ENCODE peak calls at places on chromosomes 5 and 9, in five cellular contexts. One of them, this sample, is unnamed.

GRCh38 chr5:138632900-138633489 is 57.8 kb upstream of the HSPA9 start:
- DNase-seq in dorsolateral prefrontal cortex: peak
- DNase-seq in pancreas: no peak
- DNase-seq in gastrocnemius medialis: peak
- DNase-seq in lower lobe of right lung: peak
- DNase-seq in this sample: no peak

GRCh38 chr9:132141364-132141947 is 20.4 kb upstream of the NTNG2 start:
- DNase-seq in dorsolateral prefrontal cortex: peak
- DNase-seq in pancreas: no peak
- DNase-seq in gastrocnemius medialis: no peak
- DNase-seq in lower lobe of right lung: no peak
- DNase-seq in this sample: no peak

GRCh38 chr9:125255781-125256391 is 5.7 kb upstream of the GAPVD1 start:
- DNase-seq in dorsolateral prefrontal cortex: no peak
- DNase-seq in pancreas: no peak
- DNase-seq in gastrocnemius medialis: no peak
- DNase-seq in lower lobe of right lung: no peak
- DNase-seq in this sample: no peak

GRCh38 chr9:112112941-112113399 is 62.1 kb downstream of the SUSD1 start:
- DNase-seq in dorsolateral prefrontal cortex: no peak
- DNase-seq in pancreas: no peak
- DNase-seq in gastrocnemius medialis: no peak
- DNase-seq in lower lobe of right lung: no peak
- DNase-seq in this sample: peak

GRCh38 chr9:129317179-129318011 is 139.3 kb upstream of the IER5L start:
- DNase-seq in dorsolateral prefrontal cortex: peak
- DNase-seq in pancreas: no peak
- DNase-seq in gastrocnemius medialis: no peak
- DNase-seq in lower lobe of right lung: no peak
- DNase-seq in this sample: peak

GRCh38 chr5:27221410-27221809 is 183.0 kb upstream of the CDH9 start:
- DNase-seq in dorsolateral prefrontal cortex: no peak
- DNase-seq in pancreas: no peak
- DNase-seq in gastrocnemius medialis: no peak
- DNase-seq in lower lobe of right lung: no peak
- DNase-seq in this sample: no peak

GRCh38 chr9:134165357-134166315 is 1.3 kb upstream of the RNU6ATAC start:
- DNase-seq in dorsolateral prefrontal cortex: no peak
- DNase-seq in pancreas: peak
- DNase-seq in gastrocnemius medialis: no peak
- DNase-seq in lower lobe of right lung: peak
- DNase-seq in this sample: peak

GRCh38 chr5:132218321-132218720 is 9.3 kb downstream of the P4HA2 start:
- DNase-seq in dorsolateral prefrontal cortex: no peak
- DNase-seq in pancreas: no peak
- DNase-seq in gastrocnemius medialis: no peak
- DNase-seq in lower lobe of right lung: no peak
- DNase-seq in this sample: no peak

GRCh38 chr5:40334242-40334635 is 345.5 kb upstream of the PTGER4 start:
- DNase-seq in dorsolateral prefrontal cortex: no peak
- DNase-seq in pancreas: no peak
- DNase-seq in gastrocnemius medialis: no peak
- DNase-seq in lower lobe of right lung: no peak
- DNase-seq in this sample: no peak

GRCh38 chr5:143033535-143034260 is 263.5 kb downstream of the ARHGAP26 start:
- DNase-seq in dorsolateral prefrontal cortex: no peak
- DNase-seq in pancreas: no peak
- DNase-seq in gastrocnemius medialis: no peak
- DNase-seq in lower lobe of right lung: no peak
- DNase-seq in this sample: no peak

GRCh38 chr5:168086104-168086610 is 205.3 kb upstream of the WWC1 start:
- DNase-seq in dorsolateral prefrontal cortex: no peak
- DNase-seq in pancreas: no peak
- DNase-seq in gastrocnemius medialis: no peak
- DNase-seq in lower lobe of right lung: no peak
- DNase-seq in this sample: no peak

GRCh38 chr5:136522217-136522956 is 157.0 kb upstream of the TRPC7 start:
- DNase-seq in dorsolateral prefrontal cortex: no peak
- DNase-seq in pancreas: no peak
- DNase-seq in gastrocnemius medialis: no peak
- DNase-seq in lower lobe of right lung: no peak
- DNase-seq in this sample: no peak

GRCh38 chr9:131734165-131734610 is 5.7 kb downstream of the RAPGEF1 start:
- DNase-seq in dorsolateral prefrontal cortex: no peak
- DNase-seq in pancreas: no peak
- DNase-seq in gastrocnemius medialis: peak
- DNase-seq in lower lobe of right lung: peak
- DNase-seq in this sample: peak

GRCh38 chr9:34187891-34188240 is 9.0 kb downstream of the UBAP1 start:
- DNase-seq in dorsolateral prefrontal cortex: no peak
- DNase-seq in pancreas: no peak
- DNase-seq in gastrocnemius medialis: no peak
- DNase-seq in lower lobe of right lung: no peak
- DNase-seq in this sample: no peak

GRCh38 chr9:18906656-18907395 is 126.2 kb downstream of the SAXO1 start:
- DNase-seq in dorsolateral prefrontal cortex: peak
- DNase-seq in pancreas: no peak
- DNase-seq in gastrocnemius medialis: no peak
- DNase-seq in lower lobe of right lung: no peak
- DNase-seq in this sample: no peak

GRCh38 chr9:6845881-6846280 is 88.1 kb downstream of the KDM4C start:
- DNase-seq in dorsolateral prefrontal cortex: no peak
- DNase-seq in pancreas: no peak
- DNase-seq in gastrocnemius medialis: no peak
- DNase-seq in lower lobe of right lung: no peak
- DNase-seq in this sample: no peak

GRCh38 chr9:108423493-108423892 is 432.3 kb downstream of the ACTL7B start:
- DNase-seq in dorsolateral prefrontal cortex: no peak
- DNase-seq in pancreas: no peak
- DNase-seq in gastrocnemius medialis: no peak
- DNase-seq in lower lobe of right lung: no peak
- DNase-seq in this sample: no peak

GRCh38 chr9:35552376-35552775 is 52.7 kb upstream of the TESK1 start:
- DNase-seq in dorsolateral prefrontal cortex: no peak
- DNase-seq in pancreas: no peak
- DNase-seq in gastrocnemius medialis: no peak
- DNase-seq in lower lobe of right lung: no peak
- DNase-seq in this sample: no peak

GRCh38 chr5:72845889-72846288 is 29.4 kb downstream of the TNPO1 start:
- DNase-seq in dorsolateral prefrontal cortex: no peak
- DNase-seq in pancreas: no peak
- DNase-seq in gastrocnemius medialis: no peak
- DNase-seq in lower lobe of right lung: no peak
- DNase-seq in this sample: no peak

GRCh38 chr9:116639251-116639741 is 47.8 kb upstream of the TRIM32 start:
- DNase-seq in dorsolateral prefrontal cortex: no peak
- DNase-seq in pancreas: no peak
- DNase-seq in gastrocnemius medialis: no peak
- DNase-seq in lower lobe of right lung: no peak
- DNase-seq in this sample: no peak

GRCh38 chr9:94086961-94087360 is 2.7 kb downstream of the PTPDC1 start:
- DNase-seq in dorsolateral prefrontal cortex: no peak
- DNase-seq in pancreas: no peak
- DNase-seq in gastrocnemius medialis: no peak
- DNase-seq in lower lobe of right lung: no peak
- DNase-seq in this sample: no peak

GRCh38 chr9:98368366-98369065 is 113.1 kb upstream of the TBC1D2 start:
- DNase-seq in dorsolateral prefrontal cortex: no peak
- DNase-seq in pancreas: no peak
- DNase-seq in gastrocnemius medialis: no peak
- DNase-seq in lower lobe of right lung: no peak
- DNase-seq in this sample: no peak

GRCh38 chr5:95617057-95617456 is 2.8 kb upstream of the GPR150 start:
- DNase-seq in dorsolateral prefrontal cortex: no peak
- DNase-seq in pancreas: no peak
- DNase-seq in gastrocnemius medialis: no peak
- DNase-seq in lower lobe of right lung: no peak
- DNase-seq in this sample: no peak

GRCh38 chr5:37857696-37858095 is 17.9 kb upstream of the GDNF start:
- DNase-seq in dorsolateral prefrontal cortex: no peak
- DNase-seq in pancreas: no peak
- DNase-seq in gastrocnemius medialis: no peak
- DNase-seq in lower lobe of right lung: no peak
- DNase-seq in this sample: no peak

GRCh38 chr5:174245506-174245905 is 200.0 kb downstream of the NSG2 start:
- DNase-seq in dorsolateral prefrontal cortex: no peak
- DNase-seq in pancreas: no peak
- DNase-seq in gastrocnemius medialis: no peak
- DNase-seq in lower lobe of right lung: no peak
- DNase-seq in this sample: no peak

GRCh38 chr9:86600291-86600690 is 246.1 kb upstream of the TUT7 start:
- DNase-seq in dorsolateral prefrontal cortex: no peak
- DNase-seq in pancreas: no peak
- DNase-seq in gastrocnemius medialis: no peak
- DNase-seq in lower lobe of right lung: no peak
- DNase-seq in this sample: no peak

GRCh38 chr5:174837919-174838902 is 113.8 kb downstream of the MSX2 start:
- DNase-seq in dorsolateral prefrontal cortex: peak
- DNase-seq in pancreas: no peak
- DNase-seq in gastrocnemius medialis: peak
- DNase-seq in lower lobe of right lung: no peak
- DNase-seq in this sample: no peak

GRCh38 chr9:2158111-2158610 is 143.0 kb downstream of the SMARCA2 start:
- DNase-seq in dorsolateral prefrontal cortex: peak
- DNase-seq in pancreas: no peak
- DNase-seq in gastrocnemius medialis: peak
- DNase-seq in lower lobe of right lung: peak
- DNase-seq in this sample: no peak

GRCh38 chr5:150429410-150429873 is 16.7 kb upstream of the CD74 start:
- DNase-seq in dorsolateral prefrontal cortex: no peak
- DNase-seq in pancreas: no peak
- DNase-seq in gastrocnemius medialis: no peak
- DNase-seq in lower lobe of right lung: no peak
- DNase-seq in this sample: no peak

DNA sequence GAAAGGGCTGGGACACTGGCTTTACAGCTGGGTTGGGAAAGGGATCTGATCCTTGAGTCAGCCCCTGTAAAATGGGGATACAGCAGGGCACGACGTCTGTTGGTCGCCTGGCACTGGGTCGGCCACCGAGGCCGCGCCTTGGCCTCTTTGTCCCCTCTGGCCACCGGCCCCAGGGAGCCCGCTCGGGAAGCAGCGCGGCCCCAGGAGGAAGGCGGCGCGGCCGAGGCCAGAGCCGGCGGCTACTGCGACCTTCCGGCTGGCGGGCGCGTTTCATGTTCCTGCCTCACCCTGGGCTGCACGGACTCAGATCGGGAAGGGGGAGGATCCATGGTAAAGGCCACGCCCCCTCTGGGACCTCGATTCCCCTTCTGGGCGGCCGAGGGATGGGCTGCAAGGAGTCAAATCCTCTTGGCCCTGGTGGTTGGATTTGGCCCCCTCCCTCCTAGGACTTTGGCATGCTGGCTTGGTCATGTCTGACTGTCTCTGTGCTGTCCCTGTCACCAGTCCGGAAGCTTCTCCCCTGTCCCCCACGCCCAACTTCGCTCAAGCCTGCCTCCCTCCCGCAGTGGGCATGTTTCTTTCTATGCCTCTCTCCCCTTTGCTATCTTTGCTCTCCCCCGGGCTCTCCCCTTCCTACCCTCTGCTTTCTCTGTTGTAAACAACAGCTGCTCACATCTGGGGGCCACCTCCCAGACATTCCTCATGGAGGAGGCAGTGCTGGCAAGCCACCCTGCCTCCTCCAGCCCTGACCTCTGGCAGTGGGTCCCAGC is 25.8 kb downstream of the FPGS start:
- DNase-seq in dorsolateral prefrontal cortex: no peak
- DNase-seq in pancreas: peak
- DNase-seq in gastrocnemius medialis: peak
- DNase-seq in lower lobe of right lung: peak
- DNase-seq in this sample: no peak
- TF ChIP-seq CTCF in dorsolateral prefrontal cortex: no peak
- TF ChIP-seq CTCF in pancreas: no peak
- TF ChIP-seq CTCF in gastrocnemius medialis: no peak
- TF ChIP-seq CTCF in lower lobe of right lung: peak
- TF ChIP-seq CTCF in this sample: no peak

GRCh38 chr5:1523480-1523792 is 324 bp downstream of the LPCAT1 start:
- DNase-seq in dorsolateral prefrontal cortex: no peak
- DNase-seq in pancreas: no peak
- DNase-seq in gastrocnemius medialis: no peak
- DNase-seq in lower lobe of right lung: peak
- DNase-seq in this sample: no peak
- H3K27ac ChIP-seq in dorsolateral prefrontal cortex: no peak
- H3K27ac ChIP-seq in pancreas: no peak
- H3K27ac ChIP-seq in gastrocnemius medialis: no peak
- H3K27ac ChIP-seq in lower lobe of right lung: peak
- H3K27ac ChIP-seq in this sample: no peak

GRCh38 chr5:134153241-134153640 is 23.5 kb downstream of the SKP1 start:
- DNase-seq in dorsolateral prefrontal cortex: no peak
- DNase-seq in pancreas: no peak
- DNase-seq in gastrocnemius medialis: no peak
- DNase-seq in lower lobe of right lung: no peak
- DNase-seq in this sample: no peak
- TF ChIP-seq CTCF in dorsolateral prefrontal cortex: no peak
- TF ChIP-seq CTCF in pancreas: no peak
- TF ChIP-seq CTCF in gastrocnemius medialis: no peak
- TF ChIP-seq CTCF in lower lobe of right lung: no peak
- TF ChIP-seq CTCF in this sample: no peak

GRCh38 chr9:137632432-137633161 is 13.8 kb downstream of the EHMT1 start:
- DNase-seq in dorsolateral prefrontal cortex: peak
- DNase-seq in pancreas: no peak
- DNase-seq in gastrocnemius medialis: no peak
- DNase-seq in lower lobe of right lung: peak
- DNase-seq in this sample: no peak

GRCh38 chr9:137630684-137631083 is 11.9 kb downstream of the EHMT1 start:
- DNase-seq in dorsolateral prefrontal cortex: no peak
- DNase-seq in pancreas: no peak
- DNase-seq in gastrocnemius medialis: no peak
- DNase-seq in lower lobe of right lung: peak
- DNase-seq in this sample: no peak

GRCh38 chr9:137630126-137630525 is 11.3 kb downstream of the EHMT1 start:
- DNase-seq in dorsolateral prefrontal cortex: no peak
- DNase-seq in pancreas: no peak
- DNase-seq in gastrocnemius medialis: no peak
- DNase-seq in lower lobe of right lung: peak
- DNase-seq in this sample: no peak

GRCh38 chr9:137631608-137632431 is 13.0 kb downstream of the EHMT1 start:
- DNase-seq in dorsolateral prefrontal cortex: no peak
- DNase-seq in pancreas: no peak
- DNase-seq in gastrocnemius medialis: no peak
- DNase-seq in lower lobe of right lung: peak
- DNase-seq in this sample: no peak

DNA sequence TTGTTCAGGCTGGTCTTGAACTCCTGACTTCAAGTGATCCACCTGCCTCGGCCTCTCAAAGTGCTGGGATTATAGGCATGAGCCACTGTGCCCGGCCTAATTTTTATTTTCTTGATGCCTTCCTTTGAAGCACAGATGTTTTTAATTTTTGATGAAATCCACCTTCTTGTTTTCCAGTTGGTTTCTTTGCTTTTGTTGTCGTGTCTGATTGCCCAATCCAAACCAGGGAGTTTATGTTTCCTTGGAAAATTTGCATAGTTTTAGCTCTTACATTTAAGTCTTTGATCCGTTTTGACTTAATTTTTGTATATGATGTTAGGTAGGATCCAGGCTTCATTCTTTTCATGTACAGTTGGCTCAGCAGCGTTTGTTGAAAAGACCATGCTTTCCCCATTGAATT is 15.2 kb downstream of the EHMT1 start:
- DNase-seq in dorsolateral prefrontal cortex: no peak
- DNase-seq in pancreas: no peak
- DNase-seq in gastrocnemius medialis: no peak
- DNase-seq in lower lobe of right lung: peak
- DNase-seq in this sample: no peak
- H3K27ac ChIP-seq in dorsolateral prefrontal cortex: no peak
- H3K27ac ChIP-seq in pancreas: no peak
- H3K27ac ChIP-seq in gastrocnemius medialis: no peak
- H3K27ac ChIP-seq in lower lobe of right lung: no peak
- H3K27ac ChIP-seq in this sample: no peak

This sample was measured in CD4-positive, alpha-beta T cell.